ENCODE peak calls at places on chromosomes 3 and 15, in seven cellular contexts. U, C, W, B, V, A and T are unnamed samples.

GRCh38 chr3:152269423-152270144 is 855 bp downstream of the MBNL1 start:
- DNase-seq in U (no peak), C (no peak), W (peak; percentile 27), B (no peak), V (peak; percentile 94), A (peak; percentile 52), T (peak; percentile 76)

GRCh38 chr3:144771401-144771870 is 799.8 kb downstream of the DIPK2A start:
- DNase-seq in U (no peak), C (no peak), W (no peak), B (no peak), V (no peak), A (no peak), T (no peak)

GRCh38 chr3:40281995-40282394 is 27.5 kb upstream of the EIF1B start:
- DNase-seq in U (no peak), C (no peak), W (no peak), B (no peak), V (no peak), A (no peak), T (no peak)

GRCh38 chr15:84847382-84847781 is 30.2 kb downstream of the ALPK3 start:
- DNase-seq in U (no peak), C (no peak), W (no peak), B (no peak), V (no peak), A (no peak), T (no peak)

GRCh38 chr3:138833908-138834358 is 795 bp downstream of the PIK3CB start:
- DNase-seq in U (no peak), C (no peak), W (no peak), B (peak; percentile 29), V (peak; percentile 24), A (no peak), T (no peak)

GRCh38 chr3:123843668-123844067 is 40.5 kb downstream of the MYLK start:
- DNase-seq in U (peak; percentile 76), C (no peak), W (no peak), B (peak; percentile 27), V (peak; percentile 72), A (no peak), T (peak; percentile 70)

GRCh38 chr15:71329509-71330260 is 214.4 kb downstream of the THSD4 start:
- DNase-seq in U (no peak), C (no peak), W (no peak), B (peak; percentile 28), V (peak; percentile 46), A (no peak), T (no peak)

GRCh38 chr3:39096775-39097174 is 10.7 kb downstream of the GORASP1 start:
- DNase-seq in U (no peak), C (no peak), W (no peak), B (no peak), V (peak; percentile 21), A (peak; percentile 45), T (no peak)

GRCh38 chr15:96125681-96126080 is 204.8 kb upstream of the NR2F2 start:
- DNase-seq in U (no peak), C (no peak), W (no peak), B (peak; percentile 16), V (peak; percentile 65), A (no peak), T (no peak)

GRCh38 chr15:47711654-47712053 is 5.7 kb upstream of the SEMA6D start:
- DNase-seq in U (no peak), C (no peak), W (no peak), B (no peak), V (no peak), A (no peak), T (no peak)

GRCh38 chr3:152650177-152650576 is 184.8 kb upstream of the P2RY1 start:
- DNase-seq in U (no peak), C (no peak), W (no peak), B (no peak), V (no peak), A (peak; percentile 24), T (peak; percentile 61)

GRCh38 chr3:45368382-45368781 is 20.0 kb upstream of the LARS2 start:
- DNase-seq in U (no peak), C (no peak), W (no peak), B (no peak), V (no peak), A (no peak), T (no peak)

GRCh38 chr15:67174864-67175573 is 79.4 kb downstream of the AAGAB start:
- DNase-seq in U (no peak), C (no peak), W (no peak), B (no peak), V (peak; percentile 68), A (no peak), T (no peak)

GRCh38 chr3:123301331-123302184 is 99.8 kb downstream of the SEC22A start:
- DNase-seq in U (no peak), C (no peak), W (no peak), B (no peak), V (no peak), A (no peak), T (no peak)

GRCh38 chr3:141915016-141915415 is 38.6 kb downstream of the ATP1B3 start:
- DNase-seq in U (no peak), C (no peak), W (no peak), B (no peak), V (peak; percentile 64), A (no peak), T (no peak)

GRCh38 chr3:13517253-13517977 is 31.5 kb upstream of the FBLN2 start:
- DNase-seq in U (no peak), C (no peak), W (no peak), B (no peak), V (no peak), A (no peak), T (no peak)

GRCh38 chr3:48558446-48559134 is 2.0 kb upstream of the PFKFB4 start:
- DNase-seq in U (no peak), C (no peak), W (no peak), B (no peak), V (no peak), A (no peak), T (no peak)

GRCh38 chr3:70822777-70823176 is 510.3 kb upstream of the MDFIC2 start:
- DNase-seq in U (no peak), C (no peak), W (no peak), B (no peak), V (no peak), A (no peak), T (no peak)